ENCODE peak calls at places on chromosomes 3 and 15, in four cellular contexts. One of them, this sample, is unnamed.

GRCh38 chr15:52466134-52466701 is 62.5 kb downstream of the MYO5A start:
- DNase-seq in WTC11: peak; percentile 51
- DNase-seq in K562: no peak
- DNase-seq in HepG2: no peak
- DNase-seq in this sample: no peak

GRCh38 chr15:67564590-67565345 is 22.3 kb downstream of the MAP2K5 start:
- DNase-seq in HepG2: no peak
- DNase-seq in K562: no peak
- DNase-seq in WTC11: no peak
- DNase-seq in this sample: no peak

GRCh38 chr15:88745696-88746095 is 57.5 kb upstream of the ACAN start:
- DNase-seq in K562: no peak
- DNase-seq in HepG2: no peak
- DNase-seq in WTC11: no peak
- DNase-seq in this sample: no peak

GRCh38 chr3:43852066-43852465 is 161.3 kb downstream of the ABHD5 start:
- DNase-seq in WTC11: no peak
- DNase-seq in K562: no peak
- DNase-seq in HepG2: no peak
- DNase-seq in this sample: no peak

GRCh38 chr3:42088803-42089520 is 2.2 kb upstream of the TRAK1 start:
- DNase-seq in K562: no peak
- DNase-seq in WTC11: no peak
- DNase-seq in HepG2: no peak
- DNase-seq in this sample: no peak

GRCh38 chr15:45157974-45158373 is 28.2 kb downstream of the DUOX1 start:
- DNase-seq in HepG2: no peak
- DNase-seq in WTC11: no peak
- DNase-seq in K562: peak; percentile 34
- DNase-seq in this sample: no peak

GRCh38 chr15:74170845-74171578 is 2.5 kb upstream of the ISLR start:
- DNase-seq in WTC11: no peak
- DNase-seq in K562: no peak
- DNase-seq in HepG2: no peak
- DNase-seq in this sample: no peak

GRCh38 chr15:30924353-30924752 is 20.6 kb downstream of the FAN1 start:
- DNase-seq in HepG2: no peak
- DNase-seq in WTC11: no peak
- DNase-seq in K562: no peak
- DNase-seq in this sample: no peak

GRCh38 chr3:106794442-106794841 is 582.8 kb upstream of the CCDC54 start:
- DNase-seq in HepG2: no peak
- DNase-seq in WTC11: no peak
- DNase-seq in K562: no peak
- DNase-seq in this sample: no peak

GRCh38 chr15:27764339-27764738 is 334.8 kb downstream of the OCA2 start:
- DNase-seq in HepG2: no peak
- DNase-seq in WTC11: no peak
- DNase-seq in K562: no peak
- DNase-seq in this sample: no peak

GRCh38 chr3:109363634-109364033 is 26.3 kb upstream of the DPPA4 start:
- DNase-seq in K562: no peak
- DNase-seq in HepG2: no peak
- DNase-seq in WTC11: no peak
- DNase-seq in this sample: no peak

GRCh38 chr3:23710555-23710954 is 95.2 kb upstream of the UBE2E1 start:
- DNase-seq in K562: no peak
- DNase-seq in HepG2: no peak
- DNase-seq in WTC11: peak; percentile 47
- DNase-seq in this sample: no peak

GRCh38 chr3:119555309-119555735 is 4.1 kb downstream of the CD80 start:
- DNase-seq in HepG2: no peak
- DNase-seq in K562: no peak
- DNase-seq in WTC11: no peak
- DNase-seq in this sample: no peak

GRCh38 chr15:56425976-56426375 is 39.0 kb downstream of the MNS1 start:
- DNase-seq in HepG2: no peak
- DNase-seq in K562: no peak
- DNase-seq in WTC11: no peak
- DNase-seq in this sample: no peak

GRCh38 chr3:99108508-99108907 is 207.0 kb upstream of the DCBLD2 start:
- DNase-seq in HepG2: no peak
- DNase-seq in K562: no peak
- DNase-seq in WTC11: no peak
- DNase-seq in this sample: no peak

GRCh38 chr3:58161435-58162398 is 49.1 kb downstream of the DNASE1L3 start:
- DNase-seq in WTC11: no peak
- DNase-seq in HepG2: no peak
- DNase-seq in K562: peak; percentile 94
- DNase-seq in this sample: no peak

GRCh38 chr15:69697913-69698312 is 245.3 kb downstream of the RPLP1 start:
- DNase-seq in WTC11: no peak
- DNase-seq in HepG2: no peak
- DNase-seq in K562: no peak
- DNase-seq in this sample: no peak

GRCh38 chr3:27610800-27611199 is 111.3 kb downstream of the EOMES start:
- DNase-seq in K562: no peak
- DNase-seq in HepG2: no peak
- DNase-seq in WTC11: no peak
- DNase-seq in this sample: no peak

GRCh38 chr3:45575491-45575923 is 19.0 kb upstream of the LIMD1 start:
- DNase-seq in HepG2: no peak
- DNase-seq in WTC11: no peak
- DNase-seq in K562: no peak
- DNase-seq in this sample: no peak

GRCh38 chr3:181210275-181210674 is 220.7 kb upstream of the DNAJC19 start:
- DNase-seq in HepG2: peak; percentile 4
- DNase-seq in K562: peak; percentile 3
- DNase-seq in WTC11: no peak
- DNase-seq in this sample: peak; percentile 8

GRCh38 chr15:31495281-31495680 is 168.6 kb downstream of the KLF13 start:
- DNase-seq in K562: no peak
- DNase-seq in HepG2: no peak
- DNase-seq in WTC11: no peak
- DNase-seq in this sample: no peak

GRCh38 chr15:79329186-79329611 is 18.3 kb downstream of the TMED3 start:
- DNase-seq in K562: peak; percentile 49
- DNase-seq in HepG2: peak; percentile 37
- DNase-seq in WTC11: no peak
- DNase-seq in this sample: no peak

GRCh38 chr15:57160823-57161560 is 215.3 kb upstream of the CGNL1 start:
- DNase-seq in WTC11: no peak
- DNase-seq in K562: no peak
- DNase-seq in HepG2: no peak
- DNase-seq in this sample: no peak

GRCh38 chr3:9732080-9732752 is 681 bp downstream of the BRPF1 start:
- DNase-seq in WTC11: peak; percentile 21
- DNase-seq in K562: peak; percentile 39
- DNase-seq in HepG2: no peak
- DNase-seq in this sample: peak; percentile 38

GRCh38 chr3:53708001-53708621 is 138.1 kb downstream of the CHDH start:
- DNase-seq in WTC11: no peak
- DNase-seq in K562: no peak
- DNase-seq in HepG2: no peak
- DNase-seq in this sample: no peak

GRCh38 chr3:11944052-11944673 is 60.0 kb upstream of the SYN2 start:
- DNase-seq in HepG2: peak; percentile 37
- DNase-seq in K562: peak; percentile 47
- DNase-seq in WTC11: peak; percentile 50
- DNase-seq in this sample: peak; percentile 69
- TF ChIP-seq ELF4 in HepG2: no peak
- TF ChIP-seq ELF4 in K562: no peak
- TF ChIP-seq ELF4 in WTC11: no peak
- TF ChIP-seq ELF4 in this sample: no peak

DNA sequence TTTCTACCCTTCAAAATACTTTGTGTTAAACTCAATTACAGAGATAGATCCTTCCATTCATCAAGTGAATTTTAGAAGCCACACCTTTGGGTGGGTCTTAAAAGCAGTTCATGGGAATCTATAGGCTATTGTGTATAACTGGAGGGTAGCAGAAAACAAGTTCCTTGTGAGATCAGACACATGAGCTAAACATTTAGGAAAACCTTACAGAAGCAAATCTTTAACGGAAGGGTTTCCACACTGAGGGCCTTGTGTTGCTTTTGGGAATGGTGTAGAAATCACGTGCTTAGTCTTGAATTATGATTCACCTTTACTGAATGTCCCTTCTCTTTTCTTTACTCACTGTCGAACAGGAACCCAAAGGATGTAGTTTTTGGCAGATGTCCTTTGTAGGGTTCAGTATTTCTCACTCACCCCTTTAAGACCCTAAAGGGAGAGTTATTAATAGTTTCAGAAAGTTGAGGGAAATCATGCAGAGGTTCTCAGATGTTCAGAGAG is 257.3 kb upstream of the CTDSPL start:
- DNase-seq in K562: no peak
- DNase-seq in WTC11: no peak
- DNase-seq in HepG2: no peak
- DNase-seq in this sample: no peak
- TF ChIP-seq ELF4 in K562: no peak
- TF ChIP-seq ELF4 in WTC11: no peak
- TF ChIP-seq ELF4 in HepG2: no peak
- TF ChIP-seq ELF4 in this sample: no peak

GRCh38 chr3:156743859-156744258 is 69.5 kb downstream of the TIPARP start:
- DNase-seq in WTC11: peak; percentile 18
- DNase-seq in K562: no peak
- DNase-seq in HepG2: no peak
- DNase-seq in this sample: no peak

GRCh38 chr3:156739976-156740375 is 65.6 kb downstream of the TIPARP start:
- DNase-seq in K562: no peak
- DNase-seq in WTC11: no peak
- DNase-seq in HepG2: no peak
- DNase-seq in this sample: no peak

GRCh38 chr3:156741935-156742334 is 67.5 kb downstream of the TIPARP start:
- DNase-seq in WTC11: no peak
- DNase-seq in HepG2: no peak
- DNase-seq in K562: no peak
- DNase-seq in this sample: no peak

GRCh38 chr3:156744631-156745030 is 70.2 kb downstream of the TIPARP start:
- DNase-seq in K562: no peak
- DNase-seq in WTC11: no peak
- DNase-seq in HepG2: peak; percentile 13
- DNase-seq in this sample: no peak

GRCh38 chr3:156742401-156742800 is 68.0 kb downstream of the TIPARP start:
- DNase-seq in HepG2: no peak
- DNase-seq in K562: no peak
- DNase-seq in WTC11: no peak
- DNase-seq in this sample: no peak
- TF ChIP-seq ELF4 in HepG2: no peak
- TF ChIP-seq ELF4 in K562: no peak
- TF ChIP-seq ELF4 in WTC11: no peak
- TF ChIP-seq ELF4 in this sample: no peak

GRCh38 chr3:131831608-131832007 is 203.2 kb downstream of the CPNE4 start:
- DNase-seq in HepG2: no peak
- DNase-seq in K562: no peak
- DNase-seq in WTC11: no peak
- DNase-seq in this sample: no peak

GRCh38 chr3:131840151-131840797 is 194.5 kb downstream of the CPNE4 start:
- DNase-seq in K562: no peak
- DNase-seq in HepG2: no peak
- DNase-seq in WTC11: no peak
- DNase-seq in this sample: no peak

DNA sequence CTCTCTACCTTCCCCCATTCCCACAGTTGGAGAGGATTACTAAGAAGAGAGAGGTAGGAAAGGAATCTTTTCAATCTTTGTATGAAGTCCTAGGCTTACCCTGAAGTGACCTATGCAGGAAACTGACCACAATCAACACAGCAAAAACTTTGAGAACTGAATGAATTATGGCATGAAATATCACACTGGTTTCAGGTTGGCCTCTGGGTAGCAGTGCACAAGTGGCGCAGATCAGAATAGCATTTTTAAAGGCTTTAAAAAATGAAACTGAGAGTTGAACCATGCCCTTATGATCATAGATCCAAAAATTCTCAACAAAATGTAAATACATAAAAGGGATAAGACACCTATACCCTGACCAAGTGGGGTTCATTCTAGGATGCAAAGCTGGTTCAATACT is 198.9 kb downstream of the CPNE4 start:
- DNase-seq in HepG2: no peak
- DNase-seq in WTC11: no peak
- DNase-seq in K562: no peak
- DNase-seq in this sample: no peak
- TF ChIP-seq ELF4 in HepG2: no peak
- TF ChIP-seq ELF4 in WTC11: no peak
- TF ChIP-seq ELF4 in K562: no peak
- TF ChIP-seq ELF4 in this sample: no peak

GRCh38 chr3:178479860-178480259 is 56.4 kb upstream of the KCNMB2 start:
- DNase-seq in K562: no peak
- DNase-seq in WTC11: no peak
- DNase-seq in HepG2: no peak
- DNase-seq in this sample: no peak

GRCh38 chr3:178475062-178475461 is 61.2 kb upstream of the KCNMB2 start:
- DNase-seq in K562: no peak
- DNase-seq in HepG2: no peak
- DNase-seq in WTC11: no peak
- DNase-seq in this sample: no peak

GRCh38 chr3:178474526-178474925 is 61.7 kb upstream of the KCNMB2 start:
- DNase-seq in WTC11: no peak
- DNase-seq in K562: no peak
- DNase-seq in HepG2: no peak
- DNase-seq in this sample: no peak

GRCh38 chr3:178479446-178479845 is 56.8 kb upstream of the KCNMB2 start:
- DNase-seq in HepG2: no peak
- DNase-seq in WTC11: no peak
- DNase-seq in K562: no peak
- DNase-seq in this sample: no peak

GRCh38 chr3:178476886-178477285 is 59.4 kb upstream of the KCNMB2 start:
- DNase-seq in HepG2: no peak
- DNase-seq in K562: no peak
- DNase-seq in WTC11: no peak
- DNase-seq in this sample: no peak
- TF ChIP-seq ELF4 in HepG2: no peak
- TF ChIP-seq ELF4 in K562: no peak
- TF ChIP-seq ELF4 in WTC11: no peak
- TF ChIP-seq ELF4 in this sample: no peak

GRCh38 chr3:40621252-40621651 is 96.5 kb downstream of the ZNF621 start:
- DNase-seq in HepG2: no peak
- DNase-seq in WTC11: no peak
- DNase-seq in K562: no peak
- DNase-seq in this sample: no peak

GRCh38 chr3:40624189-40624754 is 99.5 kb downstream of the ZNF621 start:
- DNase-seq in K562: no peak
- DNase-seq in WTC11: no peak
- DNase-seq in HepG2: no peak
- DNase-seq in this sample: no peak

GRCh38 chr3:40620151-40620550 is 95.4 kb downstream of the ZNF621 start:
- DNase-seq in K562: no peak
- DNase-seq in HepG2: no peak
- DNase-seq in WTC11: no peak
- DNase-seq in this sample: no peak

GRCh38 chr3:40627095-40627494 is 102.3 kb downstream of the ZNF621 start:
- DNase-seq in WTC11: no peak
- DNase-seq in K562: no peak
- DNase-seq in HepG2: no peak
- DNase-seq in this sample: no peak

GRCh38 chr3:40623567-40623966 is 98.8 kb downstream of the ZNF621 start:
- DNase-seq in WTC11: no peak
- DNase-seq in HepG2: no peak
- DNase-seq in K562: peak; percentile 65
- DNase-seq in this sample: no peak
- TF ChIP-seq ELF4 in WTC11: no peak
- TF ChIP-seq ELF4 in HepG2: no peak
- TF ChIP-seq ELF4 in K562: no peak
- TF ChIP-seq ELF4 in this sample: no peak

GRCh38 chr3:29314727-29315088 is 33.8 kb downstream of the RBMS3 start:
- DNase-seq in HepG2: no peak
- DNase-seq in K562: no peak
- DNase-seq in WTC11: no peak
- DNase-seq in this sample: no peak
- TF ChIP-seq ELF4 in HepG2: no peak
- TF ChIP-seq ELF4 in K562: no peak
- TF ChIP-seq ELF4 in WTC11: no peak
- TF ChIP-seq ELF4 in this sample: no peak

This sample was measured in HEK293T.